ENCODE peak calls at places on chromosomes 6 and 20, in nine cellular contexts. One of them, this sample, is unnamed.

GRCh38 chr6:168674595-168674994 is 233.6 kb downstream of the SMOC2 start:
- DNase-seq in activated CD4-positive, CD25-positive, alpha-beta regulatory T cell: no peak
- DNase-seq in NCI-H1105: no peak
- DNase-seq in Peyer's patch: peak
- DNase-seq in GM12865: no peak
- DNase-seq in colonic mucosa: no peak
- DNase-seq in kidney tubule cell: no peak
- DNase-seq in NCI-H774: no peak
- DNase-seq in breast epithelium: no peak
- DNase-seq in this sample: no peak

GRCh38 chr6:72403413-72403812 is 218.5 kb upstream of the KCNQ5 start:
- DNase-seq in colonic mucosa: no peak
- DNase-seq in breast epithelium: no peak
- DNase-seq in NCI-H1105: no peak
- DNase-seq in GM12865: no peak
- DNase-seq in Peyer's patch: no peak
- DNase-seq in activated CD4-positive, CD25-positive, alpha-beta regulatory T cell: no peak
- DNase-seq in kidney tubule cell: no peak
- DNase-seq in NCI-H774: no peak
- DNase-seq in this sample: no peak

GRCh38 chr6:68313911-68314310 is 321.2 kb upstream of the ADGRB3 start:
- DNase-seq in colonic mucosa: no peak
- DNase-seq in NCI-H1105: no peak
- DNase-seq in GM12865: no peak
- DNase-seq in breast epithelium: no peak
- DNase-seq in kidney tubule cell: no peak
- DNase-seq in NCI-H774: no peak
- DNase-seq in Peyer's patch: no peak
- DNase-seq in activated CD4-positive, CD25-positive, alpha-beta regulatory T cell: no peak
- DNase-seq in this sample: no peak

GRCh38 chr6:53044071-53044470 is 21.1 kb upstream of the FBXO9 start:
- DNase-seq in kidney tubule cell: peak
- DNase-seq in GM12865: no peak
- DNase-seq in NCI-H774: no peak
- DNase-seq in activated CD4-positive, CD25-positive, alpha-beta regulatory T cell: no peak
- DNase-seq in NCI-H1105: no peak
- DNase-seq in breast epithelium: no peak
- DNase-seq in colonic mucosa: no peak
- DNase-seq in Peyer's patch: no peak
- DNase-seq in this sample: no peak

GRCh38 chr20:6420336-6420735 is 297.5 kb upstream of the FERMT1 start:
- DNase-seq in NCI-H774: no peak
- DNase-seq in activated CD4-positive, CD25-positive, alpha-beta regulatory T cell: no peak
- DNase-seq in GM12865: no peak
- DNase-seq in kidney tubule cell: no peak
- DNase-seq in Peyer's patch: no peak
- DNase-seq in colonic mucosa: no peak
- DNase-seq in breast epithelium: no peak
- DNase-seq in NCI-H1105: no peak
- DNase-seq in this sample: no peak

GRCh38 chr6:113065606-113066005 is 718.5 kb downstream of the RFPL4B start:
- DNase-seq in GM12865: no peak
- DNase-seq in NCI-H1105: no peak
- DNase-seq in activated CD4-positive, CD25-positive, alpha-beta regulatory T cell: no peak
- DNase-seq in colonic mucosa: no peak
- DNase-seq in Peyer's patch: no peak
- DNase-seq in NCI-H774: no peak
- DNase-seq in breast epithelium: no peak
- DNase-seq in kidney tubule cell: peak
- DNase-seq in this sample: no peak

GRCh38 chr6:1385129-1386042 is 4.0 kb upstream of the FOXF2 start:
- DNase-seq in activated CD4-positive, CD25-positive, alpha-beta regulatory T cell: no peak
- DNase-seq in kidney tubule cell: no peak
- DNase-seq in NCI-H774: no peak
- DNase-seq in GM12865: no peak
- DNase-seq in breast epithelium: no peak
- DNase-seq in NCI-H1105: no peak
- DNase-seq in Peyer's patch: no peak
- DNase-seq in colonic mucosa: no peak
- DNase-seq in this sample: no peak

GRCh38 chr20:1185316-1185741 is 548 bp upstream of the TMEM74B start:
- DNase-seq in Peyer's patch: no peak
- DNase-seq in GM12865: no peak
- DNase-seq in colonic mucosa: no peak
- DNase-seq in activated CD4-positive, CD25-positive, alpha-beta regulatory T cell: no peak
- DNase-seq in NCI-H774: no peak
- DNase-seq in kidney tubule cell: no peak
- DNase-seq in NCI-H1105: peak
- DNase-seq in breast epithelium: no peak
- DNase-seq in this sample: peak

GRCh38 chr6:45637611-45638257 is 260.0 kb upstream of the SUPT3H start:
- DNase-seq in GM12865: no peak
- DNase-seq in activated CD4-positive, CD25-positive, alpha-beta regulatory T cell: no peak
- DNase-seq in NCI-H774: no peak
- DNase-seq in NCI-H1105: no peak
- DNase-seq in kidney tubule cell: peak
- DNase-seq in colonic mucosa: no peak
- DNase-seq in Peyer's patch: no peak
- DNase-seq in breast epithelium: no peak
- DNase-seq in this sample: no peak

GRCh38 chr6:82040405-82041221 is 206.9 kb downstream of the IBTK start:
- DNase-seq in Peyer's patch: peak
- DNase-seq in NCI-H1105: peak
- DNase-seq in colonic mucosa: peak
- DNase-seq in GM12865: peak
- DNase-seq in NCI-H774: peak
- DNase-seq in breast epithelium: no peak
- DNase-seq in kidney tubule cell: peak
- DNase-seq in activated CD4-positive, CD25-positive, alpha-beta regulatory T cell: no peak
- DNase-seq in this sample: peak

GRCh38 chr6:121849477-121849876 is 414.0 kb downstream of the GJA1 start:
- DNase-seq in GM12865: peak
- DNase-seq in NCI-H1105: peak
- DNase-seq in Peyer's patch: peak
- DNase-seq in breast epithelium: peak
- DNase-seq in colonic mucosa: peak
- DNase-seq in activated CD4-positive, CD25-positive, alpha-beta regulatory T cell: no peak
- DNase-seq in NCI-H774: no peak
- DNase-seq in kidney tubule cell: peak
- DNase-seq in this sample: peak

GRCh38 chr20:41327178-41327577 is 9.6 kb upstream of the ZHX3 start:
- DNase-seq in GM12865: no peak
- DNase-seq in colonic mucosa: no peak
- DNase-seq in breast epithelium: no peak
- DNase-seq in kidney tubule cell: no peak
- DNase-seq in activated CD4-positive, CD25-positive, alpha-beta regulatory T cell: no peak
- DNase-seq in NCI-H774: no peak
- DNase-seq in NCI-H1105: no peak
- DNase-seq in Peyer's patch: no peak
- DNase-seq in this sample: no peak

GRCh38 chr20:62989201-62989601 is 17.6 kb downstream of the BHLHE23 start:
- DNase-seq in GM12865: peak
- DNase-seq in breast epithelium: no peak
- DNase-seq in colonic mucosa: no peak
- DNase-seq in kidney tubule cell: no peak
- DNase-seq in NCI-H1105: no peak
- DNase-seq in NCI-H774: no peak
- DNase-seq in Peyer's patch: no peak
- DNase-seq in activated CD4-positive, CD25-positive, alpha-beta regulatory T cell: no peak
- DNase-seq in this sample: no peak

GRCh38 chr20:38882600-38882999 is 43.6 kb upstream of the FAM83D start:
- DNase-seq in breast epithelium: no peak
- DNase-seq in GM12865: no peak
- DNase-seq in Peyer's patch: no peak
- DNase-seq in activated CD4-positive, CD25-positive, alpha-beta regulatory T cell: no peak
- DNase-seq in NCI-H1105: no peak
- DNase-seq in NCI-H774: no peak
- DNase-seq in kidney tubule cell: no peak
- DNase-seq in colonic mucosa: no peak
- DNase-seq in this sample: no peak

GRCh38 chr20:3472105-3472504 is 1.3 kb downstream of the ATRN start:
- DNase-seq in Peyer's patch: no peak
- DNase-seq in GM12865: no peak
- DNase-seq in activated CD4-positive, CD25-positive, alpha-beta regulatory T cell: no peak
- DNase-seq in NCI-H1105: no peak
- DNase-seq in NCI-H774: no peak
- DNase-seq in colonic mucosa: no peak
- DNase-seq in kidney tubule cell: no peak
- DNase-seq in breast epithelium: no peak
- DNase-seq in this sample: peak

GRCh38 chr6:87808005-87808757 is 106.1 kb upstream of the AKIRIN2 start:
- DNase-seq in breast epithelium: no peak
- DNase-seq in kidney tubule cell: peak
- DNase-seq in NCI-H1105: peak
- DNase-seq in NCI-H774: peak
- DNase-seq in GM12865: peak
- DNase-seq in colonic mucosa: no peak
- DNase-seq in activated CD4-positive, CD25-positive, alpha-beta regulatory T cell: no peak
- DNase-seq in Peyer's patch: no peak
- DNase-seq in this sample: no peak

GRCh38 chr6:116371384-116372209 is 850 bp downstream of the DSE start:
- DNase-seq in breast epithelium: peak
- DNase-seq in NCI-H774: peak
- DNase-seq in activated CD4-positive, CD25-positive, alpha-beta regulatory T cell: no peak
- DNase-seq in NCI-H1105: no peak
- DNase-seq in Peyer's patch: peak
- DNase-seq in kidney tubule cell: peak
- DNase-seq in GM12865: peak
- DNase-seq in colonic mucosa: peak
- DNase-seq in this sample: peak

GRCh38 chr6:34809914-34810882 is 18.3 kb downstream of the BLTP3A start:
- DNase-seq in NCI-H774: no peak
- DNase-seq in colonic mucosa: no peak
- DNase-seq in NCI-H1105: no peak
- DNase-seq in kidney tubule cell: peak
- DNase-seq in activated CD4-positive, CD25-positive, alpha-beta regulatory T cell: no peak
- DNase-seq in breast epithelium: no peak
- DNase-seq in GM12865: no peak
- DNase-seq in Peyer's patch: no peak
- DNase-seq in this sample: no peak

GRCh38 chr6:151196571-151196970 is 43.2 kb upstream of the AKAP12 start:
- DNase-seq in NCI-H1105: no peak
- DNase-seq in kidney tubule cell: no peak
- DNase-seq in Peyer's patch: peak
- DNase-seq in breast epithelium: peak
- DNase-seq in NCI-H774: no peak
- DNase-seq in colonic mucosa: peak
- DNase-seq in GM12865: no peak
- DNase-seq in activated CD4-positive, CD25-positive, alpha-beta regulatory T cell: no peak
- DNase-seq in this sample: no peak

GRCh38 chr20:50449789-50450492 is 60.2 kb upstream of the PTPN1 start:
- DNase-seq in colonic mucosa: no peak
- DNase-seq in NCI-H774: no peak
- DNase-seq in Peyer's patch: no peak
- DNase-seq in NCI-H1105: no peak
- DNase-seq in kidney tubule cell: no peak
- DNase-seq in activated CD4-positive, CD25-positive, alpha-beta regulatory T cell: no peak
- DNase-seq in breast epithelium: no peak
- DNase-seq in GM12865: peak
- DNase-seq in this sample: no peak

GRCh38 chr20:34712525-34713192 is 8.5 kb downstream of the TP53INP2 start:
- DNase-seq in activated CD4-positive, CD25-positive, alpha-beta regulatory T cell: no peak
- DNase-seq in NCI-H774: no peak
- DNase-seq in Peyer's patch: no peak
- DNase-seq in NCI-H1105: no peak
- DNase-seq in colonic mucosa: no peak
- DNase-seq in GM12865: no peak
- DNase-seq in breast epithelium: no peak
- DNase-seq in kidney tubule cell: peak
- DNase-seq in this sample: no peak

GRCh38 chr6:133313068-133313467 is 71.9 kb downstream of the EYA4 start:
- DNase-seq in NCI-H1105: no peak
- DNase-seq in GM12865: no peak
- DNase-seq in NCI-H774: no peak
- DNase-seq in breast epithelium: no peak
- DNase-seq in activated CD4-positive, CD25-positive, alpha-beta regulatory T cell: no peak
- DNase-seq in colonic mucosa: no peak
- DNase-seq in kidney tubule cell: no peak
- DNase-seq in Peyer's patch: no peak
- DNase-seq in this sample: no peak

GRCh38 chr6:2914318-2914660 is 11.2 kb upstream of the SERPINB9 start:
- DNase-seq in Peyer's patch: no peak
- DNase-seq in NCI-H1105: no peak
- DNase-seq in NCI-H774: no peak
- DNase-seq in breast epithelium: no peak
- DNase-seq in activated CD4-positive, CD25-positive, alpha-beta regulatory T cell: no peak
- DNase-seq in colonic mucosa: peak
- DNase-seq in GM12865: no peak
- DNase-seq in kidney tubule cell: no peak
- DNase-seq in this sample: peak

GRCh38 chr20:37202267-37202943 is 23.1 kb upstream of the MROH8 start:
- DNase-seq in activated CD4-positive, CD25-positive, alpha-beta regulatory T cell: no peak
- DNase-seq in Peyer's patch: peak
- DNase-seq in NCI-H774: no peak
- DNase-seq in GM12865: peak
- DNase-seq in colonic mucosa: peak
- DNase-seq in breast epithelium: peak
- DNase-seq in NCI-H1105: peak
- DNase-seq in kidney tubule cell: peak
- DNase-seq in this sample: peak

GRCh38 chr6:33613794-33614166 is 7.3 kb upstream of the ITPR3 start:
- DNase-seq in NCI-H774: no peak
- DNase-seq in GM12865: no peak
- DNase-seq in activated CD4-positive, CD25-positive, alpha-beta regulatory T cell: no peak
- DNase-seq in breast epithelium: no peak
- DNase-seq in Peyer's patch: no peak
- DNase-seq in kidney tubule cell: peak
- DNase-seq in colonic mucosa: no peak
- DNase-seq in NCI-H1105: no peak
- DNase-seq in this sample: no peak

GRCh38 chr6:6284231-6284966 is 36.1 kb downstream of the F13A1 start:
- DNase-seq in breast epithelium: no peak
- DNase-seq in NCI-H1105: no peak
- DNase-seq in kidney tubule cell: no peak
- DNase-seq in GM12865: no peak
- DNase-seq in Peyer's patch: no peak
- DNase-seq in colonic mucosa: no peak
- DNase-seq in activated CD4-positive, CD25-positive, alpha-beta regulatory T cell: no peak
- DNase-seq in NCI-H774: no peak
- DNase-seq in this sample: no peak

GRCh38 chr20:4160761-4161305 is 145.5 kb upstream of the RNF24 start:
- DNase-seq in breast epithelium: no peak
- DNase-seq in NCI-H1105: no peak
- DNase-seq in kidney tubule cell: peak
- DNase-seq in NCI-H774: no peak
- DNase-seq in GM12865: no peak
- DNase-seq in Peyer's patch: peak
- DNase-seq in colonic mucosa: no peak
- DNase-seq in activated CD4-positive, CD25-positive, alpha-beta regulatory T cell: no peak
- DNase-seq in this sample: no peak

GRCh38 chr6:26125015-26125690 is 37.9 kb downstream of the HFE start:
- DNase-seq in Peyer's patch: peak
- DNase-seq in colonic mucosa: no peak
- DNase-seq in GM12865: peak
- DNase-seq in NCI-H1105: no peak
- DNase-seq in NCI-H774: peak
- DNase-seq in kidney tubule cell: peak
- DNase-seq in activated CD4-positive, CD25-positive, alpha-beta regulatory T cell: no peak
- DNase-seq in breast epithelium: no peak
- DNase-seq in this sample: peak

GRCh38 chr20:2093200-2093781 is 8.3 kb upstream of the STK35 start:
- DNase-seq in GM12865: peak
- DNase-seq in Peyer's patch: peak
- DNase-seq in NCI-H774: no peak
- DNase-seq in kidney tubule cell: peak
- DNase-seq in colonic mucosa: no peak
- DNase-seq in breast epithelium: no peak
- DNase-seq in activated CD4-positive, CD25-positive, alpha-beta regulatory T cell: no peak
- DNase-seq in NCI-H1105: peak
- DNase-seq in this sample: peak

GRCh38 chr20:47878601-47879004 is 93.3 kb upstream of the SULF2 start:
- DNase-seq in breast epithelium: no peak
- DNase-seq in activated CD4-positive, CD25-positive, alpha-beta regulatory T cell: no peak
- DNase-seq in kidney tubule cell: peak
- DNase-seq in GM12865: no peak
- DNase-seq in colonic mucosa: no peak
- DNase-seq in Peyer's patch: no peak
- DNase-seq in NCI-H1105: no peak
- DNase-seq in NCI-H774: no peak
- DNase-seq in this sample: no peak

GRCh38 chr6:56573142-56573541 is 69.5 kb downstream of the DST start:
- DNase-seq in NCI-H774: no peak
- DNase-seq in breast epithelium: no peak
- DNase-seq in GM12865: no peak
- DNase-seq in colonic mucosa: no peak
- DNase-seq in NCI-H1105: no peak
- DNase-seq in activated CD4-positive, CD25-positive, alpha-beta regulatory T cell: no peak
- DNase-seq in kidney tubule cell: no peak
- DNase-seq in Peyer's patch: no peak
- DNase-seq in this sample: no peak

This sample was measured in small intestine.